ENCODE peak calls at places on chromosomes 1 and 21, in seven cellular contexts. One of them, this sample, is unnamed.

GRCh38 chr1:153577624-153578051 is 12.0 kb upstream of the S100A2 start:
- DNase-seq in stimulated activated CD8-positive, alpha-beta memory T cell treated with anti-CD3 and anti-CD28 coated beads, Interleukin-7, amount 100 ng/mL, for 1 hour: no peak
- DNase-seq in LoVo: no peak
- DNase-seq in omental fat pad: no peak
- DNase-seq in posterior cingulate gyrus: no peak
- DNase-seq in neural crest cell: no peak
- DNase-seq in A549: no peak
- DNase-seq in this sample: no peak

GRCh38 chr21:34613679-34614442 is 1.1 kb downstream of the RCAN1 start:
- DNase-seq in stimulated activated CD8-positive, alpha-beta memory T cell treated with anti-CD3 and anti-CD28 coated beads, Interleukin-7, amount 100 ng/mL, for 1 hour: no peak
- DNase-seq in LoVo: no peak
- DNase-seq in omental fat pad: no peak
- DNase-seq in posterior cingulate gyrus: no peak
- DNase-seq in neural crest cell: no peak
- DNase-seq in A549: no peak
- DNase-seq in this sample: peak

GRCh38 chr1:220484135-220484534 is 43.8 kb upstream of the MARK1 start:
- DNase-seq in stimulated activated CD8-positive, alpha-beta memory T cell treated with anti-CD3 and anti-CD28 coated beads, Interleukin-7, amount 100 ng/mL, for 1 hour: no peak
- DNase-seq in LoVo: no peak
- DNase-seq in omental fat pad: no peak
- DNase-seq in posterior cingulate gyrus: no peak
- DNase-seq in neural crest cell: no peak
- DNase-seq in A549: no peak
- DNase-seq in this sample: no peak

GRCh38 chr1:24984800-24985552 is 54.9 kb upstream of the RUNX3 start:
- DNase-seq in stimulated activated CD8-positive, alpha-beta memory T cell treated with anti-CD3 and anti-CD28 coated beads, Interleukin-7, amount 100 ng/mL, for 1 hour: peak
- DNase-seq in LoVo: no peak
- DNase-seq in omental fat pad: no peak
- DNase-seq in posterior cingulate gyrus: no peak
- DNase-seq in neural crest cell: no peak
- DNase-seq in A549: no peak
- DNase-seq in this sample: no peak

GRCh38 chr1:78491311-78492071 is 717 bp downstream of the PTGFR start:
- DNase-seq in stimulated activated CD8-positive, alpha-beta memory T cell treated with anti-CD3 and anti-CD28 coated beads, Interleukin-7, amount 100 ng/mL, for 1 hour: no peak
- DNase-seq in LoVo: no peak
- DNase-seq in omental fat pad: peak
- DNase-seq in posterior cingulate gyrus: peak
- DNase-seq in neural crest cell: peak
- DNase-seq in A549: no peak
- DNase-seq in this sample: peak

GRCh38 chr1:32351859-32352745 is 10.2 kb downstream of the FAM229A start:
- DNase-seq in stimulated activated CD8-positive, alpha-beta memory T cell treated with anti-CD3 and anti-CD28 coated beads, Interleukin-7, amount 100 ng/mL, for 1 hour: no peak
- DNase-seq in LoVo: no peak
- DNase-seq in omental fat pad: no peak
- DNase-seq in posterior cingulate gyrus: peak
- DNase-seq in neural crest cell: no peak
- DNase-seq in A549: peak
- DNase-seq in this sample: peak

GRCh38 chr1:43366179-43366578 is 1.6 kb downstream of the ELOVL1 start:
- DNase-seq in stimulated activated CD8-positive, alpha-beta memory T cell treated with anti-CD3 and anti-CD28 coated beads, Interleukin-7, amount 100 ng/mL, for 1 hour: no peak
- DNase-seq in LoVo: peak
- DNase-seq in omental fat pad: no peak
- DNase-seq in posterior cingulate gyrus: no peak
- DNase-seq in neural crest cell: no peak
- DNase-seq in A549: no peak
- DNase-seq in this sample: no peak

GRCh38 chr1:225534772-225535171 is 106.9 kb upstream of the LBR start:
- DNase-seq in stimulated activated CD8-positive, alpha-beta memory T cell treated with anti-CD3 and anti-CD28 coated beads, Interleukin-7, amount 100 ng/mL, for 1 hour: no peak
- DNase-seq in LoVo: no peak
- DNase-seq in omental fat pad: no peak
- DNase-seq in posterior cingulate gyrus: no peak
- DNase-seq in neural crest cell: no peak
- DNase-seq in A549: no peak
- DNase-seq in this sample: no peak

GRCh38 chr1:231040800-231041704 is 998 bp upstream of the FAM89A start:
- DNase-seq in stimulated activated CD8-positive, alpha-beta memory T cell treated with anti-CD3 and anti-CD28 coated beads, Interleukin-7, amount 100 ng/mL, for 1 hour: no peak
- DNase-seq in LoVo: no peak
- DNase-seq in omental fat pad: no peak
- DNase-seq in posterior cingulate gyrus: no peak
- DNase-seq in neural crest cell: no peak
- DNase-seq in A549: no peak
- DNase-seq in this sample: peak

GRCh38 chr1:25772692-25773245 is 27.2 kb upstream of the SELENON start:
- DNase-seq in stimulated activated CD8-positive, alpha-beta memory T cell treated with anti-CD3 and anti-CD28 coated beads, Interleukin-7, amount 100 ng/mL, for 1 hour: no peak
- DNase-seq in LoVo: no peak
- DNase-seq in omental fat pad: no peak
- DNase-seq in posterior cingulate gyrus: no peak
- DNase-seq in neural crest cell: no peak
- DNase-seq in A549: no peak
- DNase-seq in this sample: no peak

GRCh38 chr1:226666714-226667113 is 72.4 kb downstream of the ITPKB start:
- DNase-seq in stimulated activated CD8-positive, alpha-beta memory T cell treated with anti-CD3 and anti-CD28 coated beads, Interleukin-7, amount 100 ng/mL, for 1 hour: no peak
- DNase-seq in LoVo: no peak
- DNase-seq in omental fat pad: no peak
- DNase-seq in posterior cingulate gyrus: no peak
- DNase-seq in neural crest cell: no peak
- DNase-seq in A549: no peak
- DNase-seq in this sample: no peak

GRCh38 chr1:205438213-205439158 is 16.6 kb upstream of the LEMD1 start:
- DNase-seq in stimulated activated CD8-positive, alpha-beta memory T cell treated with anti-CD3 and anti-CD28 coated beads, Interleukin-7, amount 100 ng/mL, for 1 hour: no peak
- DNase-seq in LoVo: peak
- DNase-seq in omental fat pad: no peak
- DNase-seq in posterior cingulate gyrus: peak
- DNase-seq in neural crest cell: no peak
- DNase-seq in A549: peak
- DNase-seq in this sample: peak

GRCh38 chr1:172916126-172916525 is 134.6 kb downstream of the TNFSF18 start:
- DNase-seq in stimulated activated CD8-positive, alpha-beta memory T cell treated with anti-CD3 and anti-CD28 coated beads, Interleukin-7, amount 100 ng/mL, for 1 hour: no peak
- DNase-seq in LoVo: no peak
- DNase-seq in omental fat pad: no peak
- DNase-seq in posterior cingulate gyrus: no peak
- DNase-seq in neural crest cell: no peak
- DNase-seq in A549: no peak
- DNase-seq in this sample: no peak

GRCh38 chr1:81498370-81499184 is 302.2 kb upstream of the ADGRL2 start:
- DNase-seq in stimulated activated CD8-positive, alpha-beta memory T cell treated with anti-CD3 and anti-CD28 coated beads, Interleukin-7, amount 100 ng/mL, for 1 hour: no peak
- DNase-seq in LoVo: no peak
- DNase-seq in omental fat pad: no peak
- DNase-seq in posterior cingulate gyrus: no peak
- DNase-seq in neural crest cell: no peak
- DNase-seq in A549: no peak
- DNase-seq in this sample: no peak

GRCh38 chr1:100354971-100355394 is 2.7 kb downstream of the CDC14A start:
- DNase-seq in stimulated activated CD8-positive, alpha-beta memory T cell treated with anti-CD3 and anti-CD28 coated beads, Interleukin-7, amount 100 ng/mL, for 1 hour: no peak
- DNase-seq in LoVo: no peak
- DNase-seq in omental fat pad: no peak
- DNase-seq in posterior cingulate gyrus: no peak
- DNase-seq in neural crest cell: no peak
- DNase-seq in A549: no peak
- DNase-seq in this sample: peak

GRCh38 chr1:226201029-226201593 is 14.6 kb upstream of the ACBD3 start:
- DNase-seq in stimulated activated CD8-positive, alpha-beta memory T cell treated with anti-CD3 and anti-CD28 coated beads, Interleukin-7, amount 100 ng/mL, for 1 hour: no peak
- DNase-seq in LoVo: no peak
- DNase-seq in omental fat pad: no peak
- DNase-seq in posterior cingulate gyrus: no peak
- DNase-seq in neural crest cell: no peak
- DNase-seq in A549: peak
- DNase-seq in this sample: no peak

GRCh38 chr1:162889989-162890388 is 29.0 kb upstream of the CCDC190 start:
- DNase-seq in stimulated activated CD8-positive, alpha-beta memory T cell treated with anti-CD3 and anti-CD28 coated beads, Interleukin-7, amount 100 ng/mL, for 1 hour: no peak
- DNase-seq in LoVo: no peak
- DNase-seq in omental fat pad: no peak
- DNase-seq in posterior cingulate gyrus: no peak
- DNase-seq in neural crest cell: no peak
- DNase-seq in A549: no peak
- DNase-seq in this sample: no peak

GRCh38 chr1:212561501-212561931 is 47.0 kb upstream of the ATF3 start:
- DNase-seq in stimulated activated CD8-positive, alpha-beta memory T cell treated with anti-CD3 and anti-CD28 coated beads, Interleukin-7, amount 100 ng/mL, for 1 hour: no peak
- DNase-seq in LoVo: peak
- DNase-seq in omental fat pad: no peak
- DNase-seq in posterior cingulate gyrus: no peak
- DNase-seq in neural crest cell: no peak
- DNase-seq in A549: peak
- DNase-seq in this sample: no peak

GRCh38 chr1:78536427-78536826 is 45.7 kb downstream of the PTGFR start:
- DNase-seq in stimulated activated CD8-positive, alpha-beta memory T cell treated with anti-CD3 and anti-CD28 coated beads, Interleukin-7, amount 100 ng/mL, for 1 hour: no peak
- DNase-seq in LoVo: no peak
- DNase-seq in omental fat pad: no peak
- DNase-seq in posterior cingulate gyrus: no peak
- DNase-seq in neural crest cell: no peak
- DNase-seq in A549: no peak
- DNase-seq in this sample: no peak

GRCh38 chr1:16220101-16220500 is 7.6 kb upstream of the ARHGEF19 start:
- DNase-seq in stimulated activated CD8-positive, alpha-beta memory T cell treated with anti-CD3 and anti-CD28 coated beads, Interleukin-7, amount 100 ng/mL, for 1 hour: no peak
- DNase-seq in LoVo: no peak
- DNase-seq in omental fat pad: no peak
- DNase-seq in posterior cingulate gyrus: no peak
- DNase-seq in neural crest cell: no peak
- DNase-seq in A549: no peak
- DNase-seq in this sample: no peak

GRCh38 chr1:212542761-212543187 is 65.8 kb upstream of the ATF3 start:
- DNase-seq in stimulated activated CD8-positive, alpha-beta memory T cell treated with anti-CD3 and anti-CD28 coated beads, Interleukin-7, amount 100 ng/mL, for 1 hour: no peak
- DNase-seq in LoVo: no peak
- DNase-seq in omental fat pad: no peak
- DNase-seq in posterior cingulate gyrus: no peak
- DNase-seq in neural crest cell: no peak
- DNase-seq in A549: no peak
- DNase-seq in this sample: no peak

GRCh38 chr1:183689770-183690204 is 36.7 kb upstream of the APOBEC4 start:
- DNase-seq in stimulated activated CD8-positive, alpha-beta memory T cell treated with anti-CD3 and anti-CD28 coated beads, Interleukin-7, amount 100 ng/mL, for 1 hour: no peak
- DNase-seq in LoVo: no peak
- DNase-seq in omental fat pad: no peak
- DNase-seq in posterior cingulate gyrus: no peak
- DNase-seq in neural crest cell: no peak
- DNase-seq in A549: no peak
- DNase-seq in this sample: no peak

GRCh38 chr1:65083263-65083896 is 64.6 kb upstream of the AK4 start:
- DNase-seq in stimulated activated CD8-positive, alpha-beta memory T cell treated with anti-CD3 and anti-CD28 coated beads, Interleukin-7, amount 100 ng/mL, for 1 hour: no peak
- DNase-seq in LoVo: no peak
- DNase-seq in omental fat pad: no peak
- DNase-seq in posterior cingulate gyrus: no peak
- DNase-seq in neural crest cell: no peak
- DNase-seq in A549: no peak
- DNase-seq in this sample: no peak

GRCh38 chr1:180040034-180040433 is 85.4 kb downstream of the CEP350 start:
- DNase-seq in stimulated activated CD8-positive, alpha-beta memory T cell treated with anti-CD3 and anti-CD28 coated beads, Interleukin-7, amount 100 ng/mL, for 1 hour: no peak
- DNase-seq in LoVo: no peak
- DNase-seq in omental fat pad: no peak
- DNase-seq in posterior cingulate gyrus: no peak
- DNase-seq in neural crest cell: no peak
- DNase-seq in A549: peak
- DNase-seq in this sample: no peak